ENCODE peak calls at places on chromosomes 3 and 15, in six cellular contexts. H, V, M, G, Y and C are unnamed samples.

GRCh38 chr3:147939425-147940196 is 530.4 kb downstream of the ZIC1 start:
- DNase-seq in H (no peak), V (no peak), M (peak), G (peak), Y (no peak), C (no peak)

GRCh38 chr3:51535146-51536019 is 3.1 kb upstream of the RAD54L2 start:
- DNase-seq in H (no peak), V (no peak), M (no peak), G (no peak), Y (peak), C (no peak)

GRCh38 chr15:44427756-44428724 is 611 bp downstream of the CTDSPL2 start:
- DNase-seq in H (no peak), V (no peak), M (no peak), G (no peak), Y (peak), C (no peak)

GRCh38 chr3:45312836-45313493 is 75.4 kb upstream of the LARS2 start:
- DNase-seq in H (no peak), V (no peak), M (no peak), G (no peak), Y (no peak), C (no peak)

GRCh38 chr3:35781558-35781957 is 142.2 kb downstream of the ARPP21 start:
- DNase-seq in H (no peak), V (no peak), M (no peak), G (no peak), Y (no peak), C (no peak)

GRCh38 chr3:190677001-190677400 is 163.1 kb downstream of the IL1RAP start:
- DNase-seq in H (no peak), V (no peak), M (no peak), G (no peak), Y (no peak), C (no peak)

GRCh38 chr3:138945646-138946553 is 1.0 kb downstream of the FOXL2 start:
- DNase-seq in H (no peak), V (no peak), M (no peak), G (no peak), Y (no peak), C (no peak)

GRCh38 chr3:111073186-111073585 is 1.6 kb downstream of the NECTIN3 start:
- DNase-seq in H (no peak), V (no peak), M (no peak), G (no peak), Y (no peak), C (no peak)

GRCh38 chr15:66778314-66778665 is 76.3 kb downstream of the SMAD6 start:
- DNase-seq in H (no peak), V (no peak), M (no peak), G (no peak), Y (no peak), C (no peak)

GRCh38 chr15:70447927-70448698 is 315.2 kb downstream of the UACA start:
- DNase-seq in H (no peak), V (peak), M (peak), G (no peak), Y (no peak), C (no peak)

GRCh38 chr3:82641701-82642100 is 880.3 kb upstream of the GBE1 start:
- DNase-seq in H (no peak), V (no peak), M (no peak), G (no peak), Y (no peak), C (no peak)

GRCh38 chr3:10361375-10361774 is 40.5 kb upstream of the SEC13 start:
- DNase-seq in H (no peak), V (no peak), M (no peak), G (no peak), Y (no peak), C (no peak)

GRCh38 chr3:23567917-23568316 is 237.8 kb upstream of the UBE2E1 start:
- DNase-seq in H (no peak), V (no peak), M (no peak), G (no peak), Y (peak), C (no peak)

GRCh38 chr15:45546789-45547188 is 24.2 kb upstream of the SLC30A4 start:
- DNase-seq in H (no peak), V (no peak), M (no peak), G (no peak), Y (no peak), C (no peak)

GRCh38 chr15:63380828-63381282 is 791 bp downstream of the CA12 start:
- DNase-seq in H (no peak), V (no peak), M (no peak), G (no peak), Y (no peak), C (no peak)

GRCh38 chr3:23762214-23763039 is 43.3 kb upstream of the UBE2E1 start:
- DNase-seq in H (no peak), V (no peak), M (no peak), G (no peak), Y (no peak), C (no peak)

GRCh38 chr3:124993462-124993861 is 58.9 kb upstream of the MUC13 start:
- DNase-seq in H (no peak), V (no peak), M (no peak), G (no peak), Y (no peak), C (no peak)

GRCh38 chr3:43506644-43507043 is 115.2 kb downstream of the ANO10 start:
- DNase-seq in H (no peak), V (no peak), M (no peak), G (no peak), Y (no peak), C (no peak)

GRCh38 chr3:22450785-22451400 is 699.9 kb upstream of the ZNF385D start:
- DNase-seq in H (no peak), V (no peak), M (no peak), G (no peak), Y (no peak), C (no peak)

GRCh38 chr15:62972814-62973213 is 69.7 kb upstream of the TPM1 start:
- DNase-seq in H (no peak), V (no peak), M (no peak), G (no peak), Y (no peak), C (no peak)

GRCh38 chr3:128903501-128903900 is 24.1 kb downstream of the ACAD9 start:
- DNase-seq in H (no peak), V (no peak), M (no peak), G (no peak), Y (no peak), C (no peak)

GRCh38 chr3:183513046-183513706 is 42.3 kb downstream of the KLHL6 start:
- DNase-seq in H (no peak), V (no peak), M (no peak), G (no peak), Y (no peak), C (no peak)

GRCh38 chr3:81859524-81859923 is 98.1 kb upstream of the GBE1 start:
- DNase-seq in H (no peak), V (no peak), M (no peak), G (no peak), Y (no peak), C (no peak)